ENCODE peak calls at places on chromosomes 11 and 22, in nine cellular contexts. R, X, T, I, Q, P, U, M and O are unnamed samples.

GRCh38 chr11:62497132-62497915 is 49.3 kb downstream of the AHNAK start:
- DNase-seq in X (peak; percentile 42), P (peak; percentile 76), T (peak; percentile 32), U (no peak), R (no peak), M (peak; percentile 68), Q (peak; percentile 84), I (no peak), O (peak; percentile 66)

GRCh38 chr22:42131562-42131961 is 952 bp upstream of the CYP2D6 start:
- DNase-seq in U (no peak), I (no peak), Q (no peak), P (no peak), R (no peak), M (no peak), T (no peak), X (peak; percentile 28), O (no peak)

GRCh38 chr11:69531071-69531716 is 49.7 kb downstream of the LINC01488 start:
- DNase-seq in Q (no peak), U (no peak), T (no peak), R (no peak), X (no peak), P (no peak), I (no peak), M (no peak), O (no peak)

GRCh38 chr22:25114369-25115362 is 85.0 kb upstream of the CRYBB3 start:
- DNase-seq in X (no peak), Q (peak; percentile 84), U (no peak), I (no peak), T (no peak), M (no peak), R (no peak), P (no peak), O (no peak)

GRCh38 chr22:47023871-47024270 is 261.4 kb downstream of the TBC1D22A start:
- DNase-seq in R (no peak), X (no peak), T (no peak), I (no peak), U (no peak), Q (no peak), M (no peak), P (no peak), O (no peak)

GRCh38 chr11:109374441-109374840 is 47.5 kb upstream of the C11orf87 start:
- DNase-seq in U (no peak), P (no peak), Q (no peak), R (no peak), X (no peak), M (no peak), I (no peak), T (no peak), O (no peak)

GRCh38 chr22:37032134-37032534 is 12.6 kb downstream of the MPST start:
- DNase-seq in X (no peak), P (no peak), Q (no peak), M (no peak), R (no peak), I (no peak), U (no peak), T (no peak), O (no peak)

GRCh38 chr11:71173709-71174108 is 78.7 kb downstream of the SHANK2 start:
- DNase-seq in U (no peak), T (no peak), M (no peak), P (no peak), I (no peak), Q (no peak), R (no peak), X (no peak), O (no peak)

GRCh38 chr11:60951909-60952741 is at the start of gene SLC15A3:
- DNase-seq in T (no peak), Q (no peak), U (peak; percentile 49), M (peak; percentile 44), X (peak; percentile 61), I (peak; percentile 18), P (no peak), R (no peak), O (peak; percentile 67)

GRCh38 chr22:31609716-31610115 is 52.3 kb downstream of the PISD start:
- DNase-seq in Q (no peak), I (no peak), P (no peak), R (no peak), U (no peak), M (no peak), X (no peak), T (no peak), O (no peak)

GRCh38 chr11:8209208-8209807 is 40.5 kb upstream of the RIC3 start:
- DNase-seq in M (no peak), P (no peak), R (no peak), Q (no peak), I (no peak), T (no peak), X (peak; percentile 54), U (no peak), O (no peak)

GRCh38 chr22:39493759-39494158 is 8.3 kb upstream of the MIEF1 start:
- DNase-seq in R (no peak), I (no peak), P (no peak), U (no peak), M (peak; percentile 93), X (no peak), T (no peak), Q (peak; percentile 48), O (peak; percentile 85)

GRCh38 chr11:130980463-130980862 is 64.2 kb upstream of the SNX19 start:
- DNase-seq in T (no peak), R (no peak), X (no peak), P (no peak), U (no peak), I (no peak), Q (no peak), M (no peak), O (no peak)

GRCh38 chr11:45058344-45058743 is 88.1 kb upstream of the PRDM11 start:
- DNase-seq in P (no peak), M (no peak), U (no peak), R (no peak), T (no peak), I (no peak), Q (no peak), X (no peak), O (no peak)

GRCh38 chr22:49021926-49022815 is 805.5 kb downstream of the BRD1 start:
- DNase-seq in Q (no peak), X (no peak), T (no peak), M (no peak), P (no peak), R (no peak), I (no peak), U (no peak), O (no peak)

GRCh38 chr11:96235725-96236124 is 107.3 kb downstream of the MAML2 start:
- DNase-seq in U (no peak), M (peak; percentile 69), R (no peak), P (no peak), I (no peak), X (no peak), Q (no peak), T (no peak), O (no peak)

GRCh38 chr11:78669249-78669648 is 94.6 kb upstream of the NARS2 start:
- DNase-seq in U (no peak), P (no peak), X (no peak), R (no peak), T (no peak), I (no peak), M (no peak), Q (no peak), O (no peak)

GRCh38 chr11:22512457-22512856 is 113.2 kb downstream of the FANCF start:
- DNase-seq in T (no peak), P (no peak), I (no peak), R (no peak), M (no peak), X (no peak), Q (no peak), U (no peak), O (no peak)

GRCh38 chr11:127345819-127346459 is 345.4 kb upstream of the KIRREL3 start:
- DNase-seq in P (peak; percentile 25), T (peak; percentile 25), R (peak; percentile 18), U (no peak), X (peak; percentile 22), I (no peak), M (peak; percentile 35), Q (peak; percentile 9), O (peak; percentile 75)

GRCh38 chr11:3984896-3985295 is 109.7 kb upstream of the RRM1 start:
- DNase-seq in X (no peak), R (no peak), I (peak; percentile 18), Q (no peak), U (peak; percentile 25), T (no peak), M (no peak), P (no peak), O (no peak)

GRCh38 chr11:6615882-6616585 is 3.2 kb downstream of the TPP1 start:
- DNase-seq in U (no peak), T (no peak), X (no peak), R (no peak), P (no peak), M (no peak), Q (no peak), I (no peak), O (no peak)

GRCh38 chr11:46527586-46527985 is 66.2 kb downstream of the AMBRA1 start:
- DNase-seq in T (no peak), X (no peak), R (no peak), Q (peak; percentile 32), M (no peak), P (no peak), I (no peak), U (no peak), O (no peak)

GRCh38 chr11:78050964-78051831 is 12.5 kb upstream of the THRSP start:
- DNase-seq in P (no peak), U (no peak), M (peak; percentile 62), R (no peak), T (no peak), I (no peak), Q (peak; percentile 81), X (no peak), O (peak; percentile 46)

GRCh38 chr22:24486501-24486921 is 8.6 kb upstream of the UPB1 start:
- DNase-seq in M (peak; percentile 90), X (no peak), U (no peak), P (peak; percentile 45), R (no peak), Q (peak; percentile 95), I (no peak), T (no peak), O (peak; percentile 76)

GRCh38 chr11:75668508-75669297 is at the start of gene MAP6:
- DNase-seq in X (peak; percentile 50), M (no peak), Q (peak; percentile 19), T (no peak), R (no peak), U (no peak), P (peak; percentile 38), I (no peak), O (peak; percentile 56)

GRCh38 chr11:121551463-121551862 is 98.7 kb upstream of the SORL1-AS1 start:
- DNase-seq in I (no peak), X (no peak), Q (no peak), R (no peak), P (no peak), M (no peak), U (no peak), T (no peak), O (no peak)

GRCh38 chr11:76131585-76131984 is 74.7 kb downstream of the WNT11 start:
- DNase-seq in T (no peak), X (no peak), Q (no peak), R (no peak), I (no peak), U (no peak), P (no peak), M (no peak), O (no peak)

GRCh38 chr11:35662061-35662648 is 420 bp upstream of the TRIM44 start:
- DNase-seq in P (peak; percentile 17), I (no peak), T (no peak), U (no peak), X (no peak), Q (no peak), R (no peak), M (no peak), O (peak; percentile 7)

GRCh38 chr22:19679476-19680099 is 34.7 kb upstream of the SEPTIN5 start:
- DNase-seq in P (no peak), R (no peak), T (no peak), Q (no peak), U (peak; percentile 37), X (peak; percentile 53), M (peak; percentile 11), I (peak; percentile 49), O (peak; percentile 77)

GRCh38 chr11:61800331-61801281 is 7.9 kb downstream of the FEN1 start:
- DNase-seq in Q (no peak), X (no peak), U (no peak), P (no peak), R (no peak), T (no peak), M (no peak), I (no peak), O (no peak)

GRCh38 chr22:22111267-22111751 is 128.7 kb upstream of the TOP3B start:
- DNase-seq in M (peak; percentile 49), X (no peak), U (no peak), P (peak; percentile 89), T (no peak), I (no peak), R (no peak), Q (peak; percentile 98), O (peak; percentile 44)